ENCODE peak calls at places on chromosomes 13 and 19, in ten cellular contexts. R, Y, C, L, G, W, K, P, O and F are unnamed samples.
A peak's percentile ranks its signal among the peaks of the same experiment; 100 is the strongest.

GRCh38 chr13:106329941-106330340 is 205.5 kb downstream of the EFNB2 start:
- DNase-seq in R (no peak), Y (no peak), C (peak; percentile 41), L (no peak), G (no peak), W (no peak), K (no peak), P (peak; percentile 84), O (no peak), F (no peak)

GRCh38 chr13:20142019-20142926 is 18.6 kb downstream of the GJA3 start:
- DNase-seq in R (no peak), Y (no peak), C (peak; percentile 22), L (no peak), G (no peak), W (no peak), K (no peak), P (peak; percentile 53), O (no peak), F (no peak)

GRCh38 chr13:54950546-54950945 is 1921.9 kb downstream of the OLFM4 start:
- DNase-seq in R (no peak), Y (no peak), C (no peak), L (no peak), G (no peak), W (no peak), K (no peak), P (no peak), O (no peak), F (no peak)

GRCh38 chr19:44645407-44646048 is 1.8 kb downstream of the PVR start:
- DNase-seq in R (no peak), Y (no peak), C (no peak), L (no peak), G (no peak), W (no peak), K (no peak), P (no peak), O (no peak), F (no peak)

GRCh38 chr19:977058-977464 is 7.1 kb upstream of the WDR18 start:
- DNase-seq in R (no peak), Y (no peak), C (peak; percentile 35), L (no peak), G (no peak), W (no peak), K (no peak), P (no peak), O (no peak), F (no peak)

GRCh38 chr19:44776402-44777096 is 1.1 kb upstream of the CBLC start:
- DNase-seq in R (peak; percentile 73), Y (no peak), C (peak; percentile 94), L (no peak), G (no peak), W (no peak), K (no peak), P (no peak), O (no peak), F (no peak)

GRCh38 chr19:16153582-16154336 is 10.3 kb downstream of the HSH2D start:
- DNase-seq in R (peak; percentile 36), Y (no peak), C (no peak), L (no peak), G (no peak), W (no peak), K (no peak), P (peak; percentile 70), O (no peak), F (no peak)

GRCh38 chr19:49938662-49939061 is 9.4 kb upstream of the NUP62 start:
- DNase-seq in R (no peak), Y (no peak), C (no peak), L (no peak), G (peak; percentile 63), W (no peak), K (no peak), P (no peak), O (no peak), F (no peak)

GRCh38 chr19:35718345-35719041 is 690 bp downstream of the KMT2B start:
- DNase-seq in R (no peak), Y (no peak), C (no peak), L (peak; percentile 24), G (peak; percentile 62), W (no peak), K (peak; percentile 90), P (peak; percentile 66), O (peak; percentile 18), F (no peak)

GRCh38 chr13:77429320-77430142 is 102.6 kb upstream of the MYCBP2 start:
- DNase-seq in R (no peak), Y (no peak), C (no peak), L (no peak), G (no peak), W (peak; percentile 77), K (no peak), P (no peak), O (peak; percentile 17), F (peak; percentile 23)

GRCh38 chr13:69970521-69970920 is 137.1 kb upstream of the ATXN8OS start:
- DNase-seq in R (no peak), Y (no peak), C (no peak), L (peak; percentile 6), G (no peak), W (no peak), K (no peak), P (peak; percentile 49), O (no peak), F (no peak)

GRCh38 chr13:112693831-112694497 is 4.1 kb downstream of the ATP11A start:
- DNase-seq in R (no peak), Y (no peak), C (peak; percentile 35), L (peak; percentile 76), G (peak; percentile 59), W (peak; percentile 40), K (peak; percentile 63), P (peak; percentile 51), O (peak; percentile 65), F (peak; percentile 54)

GRCh38 chr13:112692586-112692985 is 2.7 kb downstream of the ATP11A start:
- DNase-seq in R (no peak), Y (no peak), C (no peak), L (no peak), G (no peak), W (no peak), K (no peak), P (no peak), O (no peak), F (no peak)

GRCh38 chr13:112689498-112690241 is at the start of gene ATP11A:
- DNase-seq in R (peak; percentile 47), Y (peak; percentile 90), C (peak; percentile 94), L (peak; percentile 96), G (peak; percentile 94), W (peak; percentile 60), K (peak; percentile 98), P (peak; percentile 91), O (peak; percentile 88), F (peak; percentile 64)

GRCh38 chr13:112690242-112690943 is 555 bp downstream of the ATP11A start:
- DNase-seq in R (no peak), Y (no peak), C (no peak), L (peak; percentile 23), G (peak; percentile 65), W (peak; percentile 3), K (peak; percentile 89), P (peak; percentile 80), O (peak; percentile 23), F (no peak)

DNA sequence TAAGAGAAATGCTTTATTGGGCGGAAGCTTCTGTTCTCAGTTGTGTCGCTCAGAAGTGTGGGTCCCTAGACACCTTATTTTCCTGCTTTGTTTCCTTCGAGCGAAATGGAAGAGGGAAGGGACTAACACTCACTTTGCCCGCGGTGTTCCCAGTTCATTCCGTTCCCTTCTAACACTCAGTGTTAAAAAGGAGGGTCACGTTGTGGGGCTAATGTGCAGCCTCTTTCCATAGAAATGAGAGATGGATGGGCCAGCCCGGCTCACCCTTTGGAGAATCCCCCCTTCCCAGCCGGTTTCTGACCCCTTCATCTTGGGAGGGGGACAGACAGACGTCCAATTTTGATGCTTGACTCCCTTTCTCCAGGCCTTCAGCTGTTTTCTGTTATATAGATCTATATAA is 2.3 kb downstream of the ATP11A start:
- DNase-seq in R (no peak), Y (no peak), C (no peak), L (no peak), G (no peak), W (no peak), K (peak; percentile 20), P (no peak), O (no peak), F (no peak)
- H3K4me3 ChIP-seq in R (no peak overlapping the region), Y (peak overlapping the region; percentile 97), C (peak overlapping the region; percentile 78), L (peak overlapping the region; percentile 99), G (no peak overlapping the region), W (no peak overlapping the region), K (peak overlapping the region; percentile 76), P (peak overlapping the region; percentile 94), O (no peak overlapping the region), F (no peak overlapping the region)

GRCh38 chr13:41059466-41059865 is 1.8 kb upstream of the WBP4 start:
- DNase-seq in R (no peak), Y (no peak), C (no peak), L (no peak), G (no peak), W (no peak), K (no peak), P (no peak), O (peak; percentile 31), F (no peak)

GRCh38 chr13:41061075-41061913 is at the start of gene WBP4:
- DNase-seq in R (peak; percentile 94), Y (peak; percentile 93), C (peak; percentile 97), L (peak; percentile 96), G (peak; percentile 97), W (peak; percentile 88), K (peak; percentile 97), P (peak; percentile 98), O (peak; percentile 96), F (peak; percentile 76)

GRCh38 chr13:41058229-41059070 is 2.9 kb upstream of the WBP4 start:
- DNase-seq in R (no peak), Y (no peak), C (no peak), L (no peak), G (no peak), W (peak; percentile 23), K (no peak), P (no peak), O (peak; percentile 29), F (no peak)

GRCh38 chr13:41060723-41061074 is 610 bp upstream of the WBP4 start:
- DNase-seq in R (peak; percentile 47), Y (peak; percentile 87), C (peak; percentile 81), L (peak; percentile 90), G (peak; percentile 79), W (peak; percentile 55), K (peak; percentile 94), P (peak; percentile 91), O (peak; percentile 73), F (no peak)

GRCh38 chr13:41059896-41060722 is 1.2 kb upstream of the WBP4 start:
- DNase-seq in R (peak; percentile 80), Y (peak; percentile 83), C (peak; percentile 97), L (peak; percentile 93), G (peak; percentile 92), W (peak; percentile 68), K (peak; percentile 97), P (peak; percentile 96), O (peak; percentile 89), F (peak; percentile 63)
- TF ChIP-seq CTCF in R (peak; percentile 20), Y (peak; percentile 74), C (peak; percentile 66), L (peak; percentile 34), G (peak; percentile 21), W (peak; percentile 29), K (no peak), P (peak; percentile 51), O (peak; percentile 43), F (peak; percentile 36)

GRCh38 chr19:51354103-51354741 is 12.0 kb downstream of the ETFB start:
- DNase-seq in R (no peak), Y (no peak), C (peak; percentile 79), L (no peak), G (no peak), W (no peak), K (peak; percentile 52), P (peak; percentile 84), O (peak; percentile 35), F (no peak)
- H3K4me3 ChIP-seq in R (no peak overlapping the region), Y (no peak overlapping the region), C (peak overlapping the region; percentile 13), L (no peak overlapping the region), G (no peak overlapping the region), W (no peak overlapping the region), K (no peak overlapping the region), P (peak overlapping the region; percentile 61), O (no peak overlapping the region), F (no peak overlapping the region)

GRCh38 chr19:9431475-9431874 is 3.9 kb downstream of the ZNF266 start:
- DNase-seq in R (no peak), Y (peak; percentile 35), C (no peak), L (peak; percentile 49), G (no peak), W (no peak), K (no peak), P (peak; percentile 92), O (peak; percentile 68), F (no peak)
- TF ChIP-seq CTCF in R (peak; percentile 64), Y (no peak), C (peak; percentile 4), L (peak; percentile 52), G (peak; percentile 21), W (no peak), K (peak; percentile 7), P (peak; percentile 76), O (peak; percentile 80), F (peak; percentile 52)